ENCODE peak calls at places on chromosome 2, in five cellular contexts. One of them, this sample, is unnamed.

GRCh38 chr2:33167655-33168245 is 221.0 kb downstream of the LTBP1 start:
- DNase-seq in pancreas: no peak
- DNase-seq in left ventricle myocardium inferior: no peak
- DNase-seq in AG10803: peak
- DNase-seq in IMR-90: peak
- DNase-seq in this sample: no peak

GRCh38 chr2:15942711-15943345 is 2.5 kb downstream of the MYCN start:
- DNase-seq in pancreas: no peak
- DNase-seq in left ventricle myocardium inferior: no peak
- DNase-seq in AG10803: no peak
- DNase-seq in IMR-90: no peak
- DNase-seq in this sample: no peak

GRCh38 chr2:130728007-130728454 is 839 bp upstream of the GPR148 start:
- DNase-seq in pancreas: no peak
- DNase-seq in left ventricle myocardium inferior: no peak
- DNase-seq in AG10803: no peak
- DNase-seq in IMR-90: no peak
- DNase-seq in this sample: no peak

GRCh38 chr2:67215214-67215613 is 181.9 kb upstream of the ETAA1 start:
- DNase-seq in pancreas: peak
- DNase-seq in left ventricle myocardium inferior: no peak
- DNase-seq in AG10803: peak
- DNase-seq in IMR-90: peak
- DNase-seq in this sample: peak

GRCh38 chr2:79453918-79454317 is 58.9 kb upstream of the CTNNA2 start:
- DNase-seq in pancreas: no peak
- DNase-seq in left ventricle myocardium inferior: no peak
- DNase-seq in AG10803: no peak
- DNase-seq in IMR-90: no peak
- DNase-seq in this sample: no peak

GRCh38 chr2:150876201-150877085 is 385.2 kb downstream of the RBM43 start:
- DNase-seq in pancreas: no peak
- DNase-seq in left ventricle myocardium inferior: no peak
- DNase-seq in AG10803: peak
- DNase-seq in IMR-90: peak
- DNase-seq in this sample: no peak

GRCh38 chr2:99821572-99822369 is 320.6 kb downstream of the AFF3 start:
- DNase-seq in pancreas: no peak
- DNase-seq in left ventricle myocardium inferior: no peak
- DNase-seq in AG10803: peak
- DNase-seq in IMR-90: peak
- DNase-seq in this sample: peak

GRCh38 chr2:166573393-166573792 is 79.3 kb upstream of the SCN7A start:
- DNase-seq in pancreas: no peak
- DNase-seq in left ventricle myocardium inferior: no peak
- DNase-seq in AG10803: peak
- DNase-seq in IMR-90: peak
- DNase-seq in this sample: no peak

GRCh38 chr2:70006447-70006784 is 45.0 kb upstream of the ASPRV1 start:
- DNase-seq in pancreas: no peak
- DNase-seq in left ventricle myocardium inferior: no peak
- DNase-seq in AG10803: no peak
- DNase-seq in IMR-90: no peak
- DNase-seq in this sample: no peak

GRCh38 chr2:17085803-17086202 is 420.2 kb upstream of the CYRIA start:
- DNase-seq in pancreas: no peak
- DNase-seq in left ventricle myocardium inferior: no peak
- DNase-seq in AG10803: no peak
- DNase-seq in IMR-90: no peak
- DNase-seq in this sample: no peak

GRCh38 chr2:170122883-170123547 is 54.9 kb upstream of the MYO3B start:
- DNase-seq in pancreas: no peak
- DNase-seq in left ventricle myocardium inferior: no peak
- DNase-seq in AG10803: no peak
- DNase-seq in IMR-90: peak
- DNase-seq in this sample: no peak

GRCh38 chr2:47155091-47155876 is at the start of gene STPG4:
- DNase-seq in pancreas: no peak
- DNase-seq in left ventricle myocardium inferior: no peak
- DNase-seq in AG10803: no peak
- DNase-seq in IMR-90: no peak
- DNase-seq in this sample: no peak

GRCh38 chr2:215027775-215028174 is 110.7 kb downstream of the ABCA12 start:
- DNase-seq in pancreas: no peak
- DNase-seq in left ventricle myocardium inferior: no peak
- DNase-seq in AG10803: no peak
- DNase-seq in IMR-90: no peak
- DNase-seq in this sample: no peak

GRCh38 chr2:201882353-201883095 is 76.2 kb downstream of the CDK15 start:
- DNase-seq in pancreas: no peak
- DNase-seq in left ventricle myocardium inferior: no peak
- DNase-seq in AG10803: peak
- DNase-seq in IMR-90: peak
- DNase-seq in this sample: no peak

GRCh38 chr2:43751476-43751875 is 22.4 kb upstream of the DYNC2LI1 start:
- DNase-seq in pancreas: no peak
- DNase-seq in left ventricle myocardium inferior: no peak
- DNase-seq in AG10803: no peak
- DNase-seq in IMR-90: no peak
- DNase-seq in this sample: no peak

GRCh38 chr2:30257266-30258214 is 26.2 kb downstream of the LBH start:
- DNase-seq in pancreas: no peak
- DNase-seq in left ventricle myocardium inferior: no peak
- DNase-seq in AG10803: no peak
- DNase-seq in IMR-90: no peak
- DNase-seq in this sample: no peak

GRCh38 chr2:14565666-14566065 is 66.9 kb upstream of the LRATD1 start:
- DNase-seq in pancreas: no peak
- DNase-seq in left ventricle myocardium inferior: no peak
- DNase-seq in AG10803: no peak
- DNase-seq in IMR-90: no peak
- DNase-seq in this sample: no peak

GRCh38 chr2:47241715-47242114 is 86.6 kb upstream of the STPG4 start:
- DNase-seq in pancreas: no peak
- DNase-seq in left ventricle myocardium inferior: no peak
- DNase-seq in AG10803: no peak
- DNase-seq in IMR-90: no peak
- DNase-seq in this sample: no peak

GRCh38 chr2:78977661-78978145 is 47.8 kb upstream of the REG3G start:
- DNase-seq in pancreas: no peak
- DNase-seq in left ventricle myocardium inferior: no peak
- DNase-seq in AG10803: no peak
- DNase-seq in IMR-90: no peak
- DNase-seq in this sample: no peak

GRCh38 chr2:178287652-178288344 is 93.5 kb downstream of the OSBPL6 start:
- DNase-seq in pancreas: no peak
- DNase-seq in left ventricle myocardium inferior: no peak
- DNase-seq in AG10803: no peak
- DNase-seq in IMR-90: no peak
- DNase-seq in this sample: no peak

GRCh38 chr2:99336780-99337163 is 417 bp upstream of the EIF5B start:
- DNase-seq in pancreas: no peak
- DNase-seq in left ventricle myocardium inferior: no peak
- DNase-seq in AG10803: no peak
- DNase-seq in IMR-90: no peak
- DNase-seq in this sample: no peak

GRCh38 chr2:227862741-227863588 is 8.5 kb upstream of the DAW1 start:
- DNase-seq in pancreas: no peak
- DNase-seq in left ventricle myocardium inferior: no peak
- DNase-seq in AG10803: peak
- DNase-seq in IMR-90: peak
- DNase-seq in this sample: peak

GRCh38 chr2:174593574-174594203 is 3.9 kb downstream of the WIPF1 start:
- DNase-seq in pancreas: no peak
- DNase-seq in left ventricle myocardium inferior: no peak
- DNase-seq in AG10803: peak
- DNase-seq in IMR-90: peak
- DNase-seq in this sample: peak

GRCh38 chr2:9613291-9613690 is 17.5 kb downstream of the YWHAQ start:
- DNase-seq in pancreas: no peak
- DNase-seq in left ventricle myocardium inferior: no peak
- DNase-seq in AG10803: peak
- DNase-seq in IMR-90: peak
- DNase-seq in this sample: peak

GRCh38 chr2:135775420-135775819 is 33.8 kb downstream of the UBXN4 start:
- DNase-seq in pancreas: no peak
- DNase-seq in left ventricle myocardium inferior: no peak
- DNase-seq in AG10803: peak
- DNase-seq in IMR-90: peak
- DNase-seq in this sample: no peak

GRCh38 chr2:173107629-173108022 is 32.0 kb downstream of the MAP3K20 start:
- DNase-seq in pancreas: no peak
- DNase-seq in left ventricle myocardium inferior: no peak
- DNase-seq in AG10803: no peak
- DNase-seq in IMR-90: no peak
- DNase-seq in this sample: no peak

GRCh38 chr2:96839288-96839874 is 4.4 kb downstream of the ANKRD23 start:
- DNase-seq in pancreas: no peak
- DNase-seq in left ventricle myocardium inferior: peak
- DNase-seq in AG10803: peak
- DNase-seq in IMR-90: no peak
- DNase-seq in this sample: no peak

GRCh38 chr2:116416988-116417387 is 1397.5 kb upstream of the DDX18 start:
- DNase-seq in pancreas: no peak
- DNase-seq in left ventricle myocardium inferior: no peak
- DNase-seq in AG10803: no peak
- DNase-seq in IMR-90: no peak
- DNase-seq in this sample: no peak

GRCh38 chr2:10647451-10647850 is 42.3 kb downstream of the NOL10 start:
- DNase-seq in pancreas: no peak
- DNase-seq in left ventricle myocardium inferior: peak
- DNase-seq in AG10803: no peak
- DNase-seq in IMR-90: no peak
- DNase-seq in this sample: no peak

GRCh38 chr2:166344286-166345113 is 31.2 kb downstream of the SCN9A start:
- DNase-seq in pancreas: no peak
- DNase-seq in left ventricle myocardium inferior: no peak
- DNase-seq in AG10803: peak
- DNase-seq in IMR-90: peak
- DNase-seq in this sample: peak

GRCh38 chr2:37364351-37364750 is 19.9 kb downstream of the QPCT start:
- DNase-seq in pancreas: no peak
- DNase-seq in left ventricle myocardium inferior: no peak
- DNase-seq in AG10803: no peak
- DNase-seq in IMR-90: no peak
- DNase-seq in this sample: no peak

GRCh38 chr2:39487398-39488250 is 50.5 kb upstream of the MAP4K3 start:
- DNase-seq in pancreas: no peak
- DNase-seq in left ventricle myocardium inferior: no peak
- DNase-seq in AG10803: peak
- DNase-seq in IMR-90: peak
- DNase-seq in this sample: no peak

GRCh38 chr2:191910518-191910917 is 63.6 kb upstream of the CAVIN2 start:
- DNase-seq in pancreas: no peak
- DNase-seq in left ventricle myocardium inferior: no peak
- DNase-seq in AG10803: peak
- DNase-seq in IMR-90: peak
- DNase-seq in this sample: no peak

GRCh38 chr2:101972621-101973434 is 18.9 kb upstream of the IL1R2 start:
- DNase-seq in pancreas: no peak
- DNase-seq in left ventricle myocardium inferior: no peak
- DNase-seq in AG10803: peak
- DNase-seq in IMR-90: peak
- DNase-seq in this sample: peak

GRCh38 chr2:33579226-33579625 is 19.9 kb downstream of the FAM98A start:
- DNase-seq in pancreas: no peak
- DNase-seq in left ventricle myocardium inferior: no peak
- DNase-seq in AG10803: peak
- DNase-seq in IMR-90: no peak
- DNase-seq in this sample: no peak

GRCh38 chr2:122135353-122135947 is 380.0 kb downstream of the TSN start:
- DNase-seq in pancreas: no peak
- DNase-seq in left ventricle myocardium inferior: no peak
- DNase-seq in AG10803: no peak
- DNase-seq in IMR-90: no peak
- DNase-seq in this sample: no peak
- H3K4me3 ChIP-seq in pancreas: no peak
- H3K4me3 ChIP-seq in left ventricle myocardium inferior: no peak
- H3K4me3 ChIP-seq in AG10803: no peak
- H3K4me3 ChIP-seq in IMR-90: no peak
- H3K4me3 ChIP-seq in this sample: no peak

GRCh38 chr2:45649457-45649854 is 2.0 kb upstream of the PRKCE start:
- DNase-seq in pancreas: no peak
- DNase-seq in left ventricle myocardium inferior: no peak
- DNase-seq in AG10803: peak
- DNase-seq in IMR-90: peak
- DNase-seq in this sample: no peak
- TF ChIP-seq CTCF in pancreas: no peak
- TF ChIP-seq CTCF in left ventricle myocardium inferior: no peak
- TF ChIP-seq CTCF in AG10803: peak
- TF ChIP-seq CTCF in IMR-90: no peak
- TF ChIP-seq CTCF in this sample: no peak

GRCh38 chr2:65437392-65438135 is 5.2 kb upstream of the SPRED2 start:
- DNase-seq in pancreas: no peak
- DNase-seq in left ventricle myocardium inferior: no peak
- DNase-seq in AG10803: no peak
- DNase-seq in IMR-90: no peak
- DNase-seq in this sample: no peak
- H3K4me3 ChIP-seq in pancreas: no peak
- H3K4me3 ChIP-seq in left ventricle myocardium inferior: peak
- H3K4me3 ChIP-seq in AG10803: peak
- H3K4me3 ChIP-seq in IMR-90: no peak
- H3K4me3 ChIP-seq in this sample: no peak

DNA sequence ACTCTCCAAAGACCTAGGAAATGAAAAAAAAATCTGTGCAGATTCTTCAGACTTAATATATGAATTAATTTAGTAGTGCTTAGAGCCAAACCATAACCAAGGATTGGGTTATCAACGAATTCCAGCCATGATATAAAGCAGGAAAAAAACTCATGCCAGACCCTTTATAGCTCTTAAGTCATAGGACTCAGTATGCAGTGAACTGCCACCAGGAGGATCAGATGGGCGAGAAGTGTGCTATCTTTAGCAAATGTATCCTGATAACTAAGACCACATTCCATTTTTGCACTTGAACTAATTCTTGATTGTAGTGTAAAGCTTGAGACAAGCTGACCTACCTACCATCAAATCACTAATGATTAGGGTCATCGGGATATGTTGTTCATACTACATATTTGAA is 178.1 kb downstream of the IKZF2 start:
- DNase-seq in pancreas: no peak
- DNase-seq in left ventricle myocardium inferior: no peak
- DNase-seq in AG10803: no peak
- DNase-seq in IMR-90: no peak
- DNase-seq in this sample: no peak
- TF ChIP-seq CTCF in pancreas: no peak
- TF ChIP-seq CTCF in left ventricle myocardium inferior: no peak
- TF ChIP-seq CTCF in AG10803: no peak
- TF ChIP-seq CTCF in IMR-90: no peak
- TF ChIP-seq CTCF in this sample: no peak

DNA sequence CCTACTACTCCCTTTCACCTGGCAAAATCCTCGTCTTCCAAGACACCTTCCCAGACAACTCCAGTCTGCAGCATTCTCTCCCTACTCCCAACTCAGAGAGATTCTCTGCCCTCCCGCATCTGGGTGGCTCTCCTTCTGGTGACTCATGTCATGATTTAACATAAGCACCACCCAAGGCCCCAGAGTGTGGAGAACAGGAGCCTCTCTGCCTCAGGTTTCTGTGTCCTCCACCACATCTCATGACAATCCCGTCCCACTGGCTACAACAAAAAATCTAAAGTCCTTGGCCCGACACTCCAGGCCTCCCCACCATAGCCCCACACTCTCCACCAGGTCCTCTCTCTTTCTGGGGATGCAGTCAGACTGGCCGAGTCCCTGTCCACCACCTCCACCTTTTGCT is 197.1 kb downstream of the BCL11A start:
- DNase-seq in pancreas: no peak
- DNase-seq in left ventricle myocardium inferior: no peak
- DNase-seq in AG10803: no peak
- DNase-seq in IMR-90: no peak
- DNase-seq in this sample: no peak
- H3K4me3 ChIP-seq in pancreas: no peak
- H3K4me3 ChIP-seq in left ventricle myocardium inferior: no peak
- H3K4me3 ChIP-seq in AG10803: no peak
- H3K4me3 ChIP-seq in IMR-90: no peak
- H3K4me3 ChIP-seq in this sample: no peak

This sample was measured in AG09309.